ENCODE peak calls at places on chromosomes 16 and 17, in seven cellular contexts. L is DMS53; I is AML-193; B is NCI-H2081; N is iris pigment epithelial cell; F is activated naive CD8-positive, alpha-beta T cell treated with anti-CD3 and anti-CD28 coated beads for 36 hours; Y is fibroblast of lung. R is an unnamed sample.

GRCh38 chr17:44214230-44214494 is 5.3 kb downstream of the UBTF start:
- DNase-seq in N (no peak), I (no peak), Y (no peak), B (no peak), L (no peak), F (no peak), R (no peak)

GRCh38 chr17:81412490-81413093 is 17.3 kb downstream of the BAHCC1 start:
- DNase-seq in Y (no peak), B (no peak), L (no peak), N (peak; percentile 51), I (no peak), F (peak; percentile 69), R (no peak)

GRCh38 chr17:46972346-46972745 is 6.7 kb downstream of the RPRML start:
- DNase-seq in L (no peak), N (no peak), F (no peak), I (no peak), B (peak; percentile 35), Y (no peak), R (no peak)

GRCh38 chr17:427891-428290 is 75.3 kb upstream of the RPH3AL start:
- DNase-seq in Y (no peak), L (no peak), F (no peak), B (no peak), N (no peak), I (no peak), R (no peak)

GRCh38 chr17:51120357-51120738 is 320 bp downstream of the SPAG9 start:
- DNase-seq in F (peak; percentile 53), I (no peak), Y (peak; percentile 37), L (peak; percentile 93), B (peak; percentile 62), N (peak; percentile 54), R (no peak)

GRCh38 chr16:11072420-11073153 is 128.2 kb downstream of the CLEC16A start:
- DNase-seq in F (no peak), L (no peak), B (no peak), N (no peak), I (no peak), Y (peak; percentile 31), R (no peak)

GRCh38 chr17:41835214-41835799 is 725 bp downstream of the NT5C3B start:
- DNase-seq in F (no peak), Y (no peak), L (no peak), B (no peak), I (peak; percentile 58), N (no peak), R (no peak)

GRCh38 chr17:28503420-28503819 is 2.7 kb upstream of the FOXN1 start:
- DNase-seq in B (no peak), L (no peak), Y (no peak), N (no peak), F (no peak), I (no peak), R (no peak)

GRCh38 chr17:73342057-73342522 is 30.3 kb upstream of the CDC42EP4 start:
- DNase-seq in L (no peak), N (peak; percentile 93), I (no peak), B (peak; percentile 76), Y (peak; percentile 81), F (no peak), R (no peak)

GRCh38 chr16:67992661-67993206 is 6.5 kb downstream of the DPEP2 start:
- DNase-seq in N (no peak), F (no peak), I (no peak), L (no peak), Y (no peak), B (no peak), R (no peak)

GRCh38 chr16:76985362-76985761 is 205.6 kb upstream of the MON1B start:
- DNase-seq in L (no peak), N (no peak), F (no peak), Y (no peak), B (no peak), I (no peak), R (no peak)

GRCh38 chr16:86044881-86045600 is 146.1 kb downstream of the IRF8 start:
- DNase-seq in B (peak; percentile 5), F (peak; percentile 67), I (no peak), L (no peak), N (no peak), Y (no peak), R (no peak)

GRCh38 chr17:49989518-49989880 is 5.5 kb downstream of the DLX3 start:
- DNase-seq in F (no peak), L (no peak), N (no peak), Y (no peak), B (no peak), I (no peak), R (peak; percentile 55)

GRCh38 chr17:13562271-13562800 is 39.4 kb downstream of the HS3ST3A1 start:
- DNase-seq in F (no peak), L (no peak), B (no peak), I (no peak), N (peak; percentile 97), Y (peak; percentile 95), R (peak; percentile 73)

GRCh38 chr17:55687037-55687436 is 35.6 kb downstream of the TMEM100 start:
- DNase-seq in F (no peak), N (no peak), I (no peak), L (no peak), B (no peak), Y (no peak), R (no peak)

GRCh38 chr17:2711608-2712299 is at the start of gene CLUH:
- DNase-seq in F (peak; percentile 99), Y (peak; percentile 97), I (peak; percentile 48), N (peak; percentile 97), L (peak; percentile 96), B (peak; percentile 80), R (peak; percentile 98)

GRCh38 chr17:61723914-61724313 is 132.9 kb upstream of the NACA2 start:
- DNase-seq in I (no peak), N (no peak), F (no peak), Y (no peak), L (no peak), B (no peak), R (no peak)